ENCODE peak calls at places on chromosomes 6 and 20, in nine cellular contexts. One of them, this sample, is unnamed.

GRCh38 chr6:82467338-82467737 is 103.7 kb downstream of the TPBG start:
- DNase-seq in IMR-90: no peak
- DNase-seq in stomach: no peak
- DNase-seq in heart left ventricle: no peak
- DNase-seq in uterus: no peak
- DNase-seq in body of pancreas: no peak
- DNase-seq in spleen: no peak
- DNase-seq in GM12878: no peak
- DNase-seq in HCT116: no peak
- DNase-seq in this sample: no peak

GRCh38 chr6:6695711-6696048 is 107.2 kb downstream of the LY86 start:
- DNase-seq in IMR-90: no peak
- DNase-seq in stomach: no peak
- DNase-seq in heart left ventricle: no peak
- DNase-seq in uterus: no peak
- DNase-seq in body of pancreas: no peak
- DNase-seq in spleen: no peak
- DNase-seq in GM12878: no peak
- DNase-seq in HCT116: no peak
- DNase-seq in this sample: no peak

GRCh38 chr20:53294804-53295203 is 298.8 kb downstream of the ZNF217 start:
- DNase-seq in IMR-90: no peak
- DNase-seq in stomach: no peak
- DNase-seq in heart left ventricle: no peak
- DNase-seq in uterus: no peak
- DNase-seq in body of pancreas: no peak
- DNase-seq in spleen: no peak
- DNase-seq in GM12878: no peak
- DNase-seq in HCT116: no peak
- DNase-seq in this sample: no peak

GRCh38 chr6:147660334-147661311 is 152.1 kb downstream of the SAMD5 start:
- DNase-seq in IMR-90: no peak
- DNase-seq in stomach: no peak
- DNase-seq in heart left ventricle: no peak
- DNase-seq in uterus: no peak
- DNase-seq in body of pancreas: no peak
- DNase-seq in spleen: no peak
- DNase-seq in GM12878: no peak
- DNase-seq in HCT116: no peak
- DNase-seq in this sample: no peak

GRCh38 chr20:20019123-20019522 is 2.0 kb downstream of the NAA20 start:
- DNase-seq in IMR-90: no peak
- DNase-seq in stomach: peak; percentile 63
- DNase-seq in heart left ventricle: no peak
- DNase-seq in uterus: no peak
- DNase-seq in body of pancreas: peak; percentile 75
- DNase-seq in spleen: no peak
- DNase-seq in GM12878: no peak
- DNase-seq in HCT116: no peak
- DNase-seq in this sample: no peak

GRCh38 chr6:54285595-54285994 is 22.6 kb upstream of the TINAG start:
- DNase-seq in IMR-90: no peak
- DNase-seq in stomach: no peak
- DNase-seq in heart left ventricle: no peak
- DNase-seq in uterus: no peak
- DNase-seq in body of pancreas: no peak
- DNase-seq in spleen: no peak
- DNase-seq in GM12878: no peak
- DNase-seq in HCT116: no peak
- DNase-seq in this sample: no peak

GRCh38 chr6:95973976-95974375 is 41.8 kb upstream of the FUT9 start:
- DNase-seq in IMR-90: no peak
- DNase-seq in stomach: no peak
- DNase-seq in heart left ventricle: no peak
- DNase-seq in uterus: no peak
- DNase-seq in body of pancreas: no peak
- DNase-seq in spleen: no peak
- DNase-seq in GM12878: no peak
- DNase-seq in HCT116: no peak
- DNase-seq in this sample: no peak

GRCh38 chr6:34834789-34835518 is 43.1 kb downstream of the BLTP3A start:
- DNase-seq in IMR-90: peak; percentile 72
- DNase-seq in stomach: no peak
- DNase-seq in heart left ventricle: no peak
- DNase-seq in uterus: no peak
- DNase-seq in body of pancreas: no peak
- DNase-seq in spleen: no peak
- DNase-seq in GM12878: no peak
- DNase-seq in HCT116: no peak
- DNase-seq in this sample: no peak

GRCh38 chr6:115467726-115468125 is 593.0 kb downstream of the FRK start:
- DNase-seq in IMR-90: no peak
- DNase-seq in stomach: no peak
- DNase-seq in heart left ventricle: no peak
- DNase-seq in uterus: no peak
- DNase-seq in body of pancreas: no peak
- DNase-seq in spleen: no peak
- DNase-seq in GM12878: no peak
- DNase-seq in HCT116: no peak
- DNase-seq in this sample: no peak

GRCh38 chr6:156175433-156175832 is 601.7 kb upstream of the ARID1B start:
- DNase-seq in IMR-90: no peak
- DNase-seq in stomach: no peak
- DNase-seq in heart left ventricle: no peak
- DNase-seq in uterus: no peak
- DNase-seq in body of pancreas: no peak
- DNase-seq in spleen: no peak
- DNase-seq in GM12878: no peak
- DNase-seq in HCT116: no peak
- DNase-seq in this sample: no peak

GRCh38 chr6:168011291-168011690 is 13.8 kb downstream of the KIF25 start:
- DNase-seq in IMR-90: no peak
- DNase-seq in stomach: no peak
- DNase-seq in heart left ventricle: no peak
- DNase-seq in uterus: no peak
- DNase-seq in body of pancreas: no peak
- DNase-seq in spleen: no peak
- DNase-seq in GM12878: no peak
- DNase-seq in HCT116: no peak
- DNase-seq in this sample: no peak
- H3K9me3 ChIP-seq in IMR-90: peaks cover 23% of the 10 kb centered on the region
- H3K9me3 ChIP-seq in stomach: peaks cover 4% of the 10 kb centered on the region
- H3K9me3 ChIP-seq in heart left ventricle: peaks cover 41% of the 10 kb centered on the region
- H3K9me3 ChIP-seq in uterus: no peaks in the 10 kb centered on the region
- H3K9me3 ChIP-seq in body of pancreas: no peaks in the 10 kb centered on the region
- H3K9me3 ChIP-seq in spleen: peaks cover 41% of the 10 kb centered on the region
- H3K9me3 ChIP-seq in GM12878: peaks cover 1% of the 10 kb centered on the region
- H3K9me3 ChIP-seq in HCT116: peaks cover 12% of the 10 kb centered on the region
- H3K9me3 ChIP-seq in this sample: no peaks in the 10 kb centered on the region

GRCh38 chr6:157405986-157406385 is 25.0 kb downstream of the ZDHHC14 start:
- DNase-seq in IMR-90: peak; percentile 57
- DNase-seq in stomach: no peak
- DNase-seq in heart left ventricle: no peak
- DNase-seq in uterus: peak; percentile 68
- DNase-seq in body of pancreas: no peak
- DNase-seq in spleen: no peak
- DNase-seq in GM12878: no peak
- DNase-seq in HCT116: no peak
- DNase-seq in this sample: no peak
- TF ChIP-seq POLR2A in IMR-90: no peak
- TF ChIP-seq POLR2A in stomach: no peak
- TF ChIP-seq POLR2A in heart left ventricle: no peak
- TF ChIP-seq POLR2A in uterus: no peak
- TF ChIP-seq POLR2A in body of pancreas: no peak
- TF ChIP-seq POLR2A in spleen: no peak
- TF ChIP-seq POLR2A in GM12878: no peak
- TF ChIP-seq POLR2A in HCT116: no peak
- TF ChIP-seq POLR2A in this sample: no peak

GRCh38 chr20:56018750-56019149 is 13.4 kb upstream of the CBLN4 start:
- DNase-seq in IMR-90: no peak
- DNase-seq in stomach: no peak
- DNase-seq in heart left ventricle: no peak
- DNase-seq in uterus: no peak
- DNase-seq in body of pancreas: no peak
- DNase-seq in spleen: no peak
- DNase-seq in GM12878: no peak
- DNase-seq in HCT116: no peak
- DNase-seq in this sample: no peak

GRCh38 chr20:56014998-56015397 is 9.7 kb upstream of the CBLN4 start:
- DNase-seq in IMR-90: no peak
- DNase-seq in stomach: no peak
- DNase-seq in heart left ventricle: no peak
- DNase-seq in uterus: no peak
- DNase-seq in body of pancreas: no peak
- DNase-seq in spleen: no peak
- DNase-seq in GM12878: no peak
- DNase-seq in HCT116: no peak
- DNase-seq in this sample: no peak

GRCh38 chr20:56018194-56018593 is 12.9 kb upstream of the CBLN4 start:
- DNase-seq in IMR-90: no peak
- DNase-seq in stomach: no peak
- DNase-seq in heart left ventricle: no peak
- DNase-seq in uterus: no peak
- DNase-seq in body of pancreas: no peak
- DNase-seq in spleen: no peak
- DNase-seq in GM12878: no peak
- DNase-seq in HCT116: no peak
- DNase-seq in this sample: no peak

DNA sequence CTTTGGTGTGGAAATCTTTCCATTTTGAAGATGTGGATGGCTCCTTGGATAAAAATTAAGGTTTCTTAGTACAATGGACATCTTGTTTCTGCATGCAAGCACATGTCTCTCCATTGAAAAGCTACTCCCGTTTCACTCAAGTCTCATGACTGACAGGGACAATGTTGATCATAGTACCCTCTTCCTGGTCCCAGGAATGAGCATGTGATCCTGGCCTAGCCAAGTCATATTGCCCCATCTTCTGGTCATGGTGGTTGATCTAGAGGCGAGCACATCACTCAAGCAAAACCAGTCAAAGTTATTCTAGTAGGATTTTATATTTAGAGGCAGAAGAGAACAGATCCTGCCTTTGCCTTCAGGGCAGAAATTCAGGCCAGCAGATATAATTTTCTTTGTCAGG is 12.2 kb upstream of the CBLN4 start:
- DNase-seq in IMR-90: no peak
- DNase-seq in stomach: no peak
- DNase-seq in heart left ventricle: no peak
- DNase-seq in uterus: no peak
- DNase-seq in body of pancreas: no peak
- DNase-seq in spleen: no peak
- DNase-seq in GM12878: no peak
- DNase-seq in HCT116: no peak
- DNase-seq in this sample: no peak
- H3K9me3 ChIP-seq in IMR-90: peaks cover 17% of the 10 kb centered on the region
- H3K9me3 ChIP-seq in stomach: no peaks in the 10 kb centered on the region
- H3K9me3 ChIP-seq in heart left ventricle: no peaks in the 10 kb centered on the region
- H3K9me3 ChIP-seq in uterus: no peaks in the 10 kb centered on the region
- H3K9me3 ChIP-seq in body of pancreas: no peaks in the 10 kb centered on the region
- H3K9me3 ChIP-seq in spleen: no peaks in the 10 kb centered on the region
- H3K9me3 ChIP-seq in GM12878: no peaks in the 10 kb centered on the region
- H3K9me3 ChIP-seq in HCT116: peaks cover 28% of the 10 kb centered on the region
- H3K9me3 ChIP-seq in this sample: no peaks in the 10 kb centered on the region

GRCh38 chr20:24583169-24583792 is 113.9 kb downstream of the SYNDIG1 start:
- DNase-seq in IMR-90: no peak
- DNase-seq in stomach: no peak
- DNase-seq in heart left ventricle: no peak
- DNase-seq in uterus: no peak
- DNase-seq in body of pancreas: no peak
- DNase-seq in spleen: no peak
- DNase-seq in GM12878: no peak
- DNase-seq in HCT116: no peak
- DNase-seq in this sample: no peak

GRCh38 chr20:24580855-24581254 is 111.4 kb downstream of the SYNDIG1 start:
- DNase-seq in IMR-90: no peak
- DNase-seq in stomach: no peak
- DNase-seq in heart left ventricle: no peak
- DNase-seq in uterus: no peak
- DNase-seq in body of pancreas: no peak
- DNase-seq in spleen: no peak
- DNase-seq in GM12878: no peak
- DNase-seq in HCT116: no peak
- DNase-seq in this sample: no peak

GRCh38 chr20:24582373-24583168 is 113.1 kb downstream of the SYNDIG1 start:
- DNase-seq in IMR-90: no peak
- DNase-seq in stomach: no peak
- DNase-seq in heart left ventricle: no peak
- DNase-seq in uterus: no peak
- DNase-seq in body of pancreas: no peak
- DNase-seq in spleen: no peak
- DNase-seq in GM12878: no peak
- DNase-seq in HCT116: no peak
- DNase-seq in this sample: no peak

GRCh38 chr20:24580006-24580405 is 110.6 kb downstream of the SYNDIG1 start:
- DNase-seq in IMR-90: no peak
- DNase-seq in stomach: no peak
- DNase-seq in heart left ventricle: no peak
- DNase-seq in uterus: no peak
- DNase-seq in body of pancreas: no peak
- DNase-seq in spleen: no peak
- DNase-seq in GM12878: no peak
- DNase-seq in HCT116: no peak
- DNase-seq in this sample: no peak

DNA sequence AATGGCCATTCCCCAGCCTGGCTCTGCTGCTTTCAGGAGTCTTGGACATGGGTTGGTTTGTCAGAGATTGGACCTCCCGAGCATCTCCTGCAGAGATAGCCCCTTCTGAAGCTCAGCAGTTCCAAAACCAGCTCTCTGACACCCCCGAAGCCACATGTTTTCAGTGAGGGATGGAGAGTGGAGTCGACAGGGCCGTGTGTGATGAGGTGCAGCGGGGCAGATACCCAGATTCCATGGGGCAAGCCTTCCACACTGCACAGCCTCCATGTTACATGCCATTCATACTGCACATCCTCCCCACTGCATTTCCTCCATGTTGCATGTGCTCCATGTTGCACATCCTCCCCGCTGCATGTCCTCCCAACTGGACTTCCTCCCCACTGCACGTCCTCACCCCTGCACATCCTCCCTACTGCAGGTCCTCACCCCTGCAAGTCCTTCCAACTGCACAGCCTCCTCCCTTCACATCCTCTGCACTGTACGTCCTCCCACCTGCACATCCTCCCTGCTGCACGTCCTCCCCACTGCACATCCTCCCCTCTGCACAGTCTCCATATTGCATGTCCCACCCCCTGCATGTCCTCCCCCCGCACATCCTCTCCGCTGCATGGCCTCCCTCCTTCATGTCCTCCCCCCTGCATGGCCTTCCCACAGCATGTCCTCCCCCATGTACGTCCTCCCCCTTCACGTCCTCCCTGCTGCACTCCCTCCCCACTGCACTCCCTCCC is 112.2 kb downstream of the SYNDIG1 start:
- DNase-seq in IMR-90: no peak
- DNase-seq in stomach: no peak
- DNase-seq in heart left ventricle: no peak
- DNase-seq in uterus: no peak
- DNase-seq in body of pancreas: no peak
- DNase-seq in spleen: no peak
- DNase-seq in GM12878: no peak
- DNase-seq in HCT116: no peak
- DNase-seq in this sample: no peak
- TF ChIP-seq POLR2A in IMR-90: no peak
- TF ChIP-seq POLR2A in stomach: no peak
- TF ChIP-seq POLR2A in heart left ventricle: no peak
- TF ChIP-seq POLR2A in uterus: no peak
- TF ChIP-seq POLR2A in body of pancreas: no peak
- TF ChIP-seq POLR2A in spleen: no peak
- TF ChIP-seq POLR2A in GM12878: no peak
- TF ChIP-seq POLR2A in HCT116: no peak
- TF ChIP-seq POLR2A in this sample: no peak

This sample was measured in ovary.